ENCODE peak calls at places on chromosomes 6 and 20, in four cellular contexts. L, N, O and V are unnamed samples.

GRCh38 chr6:28353981-28354676 is 4.4 kb downstream of the ZKSCAN3 start:
- DNase-seq in O (peak; percentile 77), N (peak; percentile 54), L (no peak), V (peak; percentile 69)

GRCh38 chr6:168348186-168348585 is 28.6 kb upstream of the DACT2 start:
- DNase-seq in L (no peak), N (no peak), O (no peak), V (no peak)

GRCh38 chr20:1328680-1329330 is at the start of gene SDCBP2:
- DNase-seq in O (peak; percentile 72), N (no peak), L (no peak), V (peak; percentile 82)

GRCh38 chr6:157068691-157069228 is 254.6 kb downstream of the TMEM242 start:
- DNase-seq in L (no peak), N (no peak), O (no peak), V (no peak)

GRCh38 chr6:42175860-42176259 is 2.7 kb downstream of the GUCA1A start:
- DNase-seq in O (no peak), L (no peak), N (peak; percentile 10), V (no peak)

GRCh38 chr20:57658447-57659130 is 38.4 kb upstream of the ZBP1 start:
- DNase-seq in L (peak; percentile 23), O (peak; percentile 43), N (no peak), V (no peak)

GRCh38 chr6:157514659-157515496 is 133.9 kb downstream of the ZDHHC14 start:
- DNase-seq in L (no peak), N (peak; percentile 83), O (no peak), V (no peak)

GRCh38 chr6:135115411-135116293 is 61.0 kb upstream of the HBS1L start:
- DNase-seq in O (no peak), L (no peak), N (no peak), V (no peak)

GRCh38 chr6:42898891-42899361 is 16.9 kb upstream of the PTCRA start:
- DNase-seq in L (peak; percentile 36), N (peak; percentile 65), O (peak; percentile 63), V (no peak)

GRCh38 chr6:101770116-101770515 is 376.6 kb downstream of the GRIK2 start:
- DNase-seq in L (no peak), N (no peak), O (no peak), V (no peak)

GRCh38 chr6:44105993-44106740 is 21.1 kb downstream of the MRPL14 start:
- DNase-seq in N (peak; percentile 37), L (no peak), O (no peak), V (no peak)

GRCh38 chr6:33694401-33694931 is 17.0 kb downstream of the UQCC2 start:
- DNase-seq in O (peak; percentile 47), N (peak; percentile 91), L (peak; percentile 47), V (peak; percentile 45)

GRCh38 chr6:98678481-98678880 is 155.9 kb upstream of the POU3F2 start:
- DNase-seq in L (no peak), N (no peak), O (no peak), V (no peak)

GRCh38 chr6:7058250-7058923 is 49.4 kb upstream of the RREB1 start:
- DNase-seq in O (peak; percentile 56), N (peak; percentile 95), L (no peak), V (peak; percentile 99)

GRCh38 chr6:92479821-92480220 is 939.5 kb downstream of the EPHA7 start:
- DNase-seq in N (no peak), O (no peak), L (no peak), V (no peak)

GRCh38 chr6:113326781-113327180 is 530.4 kb upstream of the MARCKS start:
- DNase-seq in L (no peak), N (no peak), O (no peak), V (no peak)

GRCh38 chr6:2244261-2245102 is 923 bp downstream of the GMDS start:
- DNase-seq in O (no peak), N (no peak), L (no peak), V (no peak)

GRCh38 chr6:21780601-21781000 is 187.1 kb downstream of the SOX4 start:
- DNase-seq in O (no peak), N (no peak), L (no peak), V (no peak)

GRCh38 chr6:21780144-21780543 is 186.6 kb downstream of the SOX4 start:
- DNase-seq in N (no peak), L (no peak), O (no peak), V (no peak)

GRCh38 chr6:21785162-21785561 is 191.6 kb downstream of the SOX4 start:
- DNase-seq in L (no peak), N (no peak), O (no peak), V (no peak)

DNA sequence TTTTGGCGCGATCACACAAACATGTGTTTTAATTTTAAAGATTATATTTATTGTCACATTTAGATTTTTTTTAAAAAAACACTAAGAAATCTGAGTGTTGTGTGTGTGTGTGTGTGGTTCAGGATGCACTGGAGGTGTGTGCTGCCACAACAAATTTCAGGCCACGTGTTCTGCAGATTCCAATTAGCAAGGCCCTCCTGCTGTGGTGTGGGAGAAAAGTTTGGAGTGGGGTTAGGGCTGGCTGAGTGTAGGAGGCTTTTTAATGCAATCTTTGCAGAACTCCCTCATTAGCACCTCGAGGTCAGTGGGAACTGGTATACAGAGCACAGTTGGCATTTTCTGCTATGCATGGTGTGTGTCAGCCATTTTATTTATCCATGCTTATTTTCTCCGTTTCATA is 187.5 kb downstream of the SOX4 start:
- DNase-seq in N (no peak), L (peak; percentile 44), O (no peak), V (no peak)
- H3K27ac ChIP-seq in N (no peak overlapping the region), L (peak overlapping the region; percentile 73), O (no peak overlapping the region), V (no peak overlapping the region)

DNA sequence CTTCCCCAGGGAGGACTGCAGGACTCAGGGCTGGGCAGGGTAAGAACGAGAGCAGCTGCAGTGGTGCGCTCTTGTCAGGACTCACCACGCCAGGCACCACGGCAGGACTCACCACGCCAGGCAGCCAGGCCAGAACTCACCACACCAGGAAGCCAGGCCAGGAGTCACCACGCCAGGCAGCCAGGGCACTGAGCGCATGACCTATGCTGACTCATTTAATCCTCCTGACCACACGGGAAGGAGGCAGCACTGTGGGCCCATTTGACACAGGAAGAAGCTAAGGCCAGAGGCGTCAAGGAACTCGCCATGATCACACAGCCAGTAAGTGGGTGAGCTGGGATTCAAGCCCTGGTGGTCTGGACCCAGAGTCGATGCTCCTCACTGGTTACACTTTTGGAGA is 189.3 kb downstream of the PREX1 start:
- DNase-seq in O (no peak), N (peak; percentile 28), L (no peak), V (no peak)
- H3K27ac ChIP-seq in O (no peak overlapping the region), N (no peak overlapping the region), L (no peak overlapping the region), V (no peak overlapping the region)

GRCh38 chr6:107361568-107362270 is 97.6 kb downstream of the PDSS2 start:
- DNase-seq in O (no peak), N (peak; percentile 51), L (no peak), V (no peak)
- H3K27ac ChIP-seq in O (no peak overlapping the region), N (no peak overlapping the region), L (no peak overlapping the region), V (no peak overlapping the region)

DNA sequence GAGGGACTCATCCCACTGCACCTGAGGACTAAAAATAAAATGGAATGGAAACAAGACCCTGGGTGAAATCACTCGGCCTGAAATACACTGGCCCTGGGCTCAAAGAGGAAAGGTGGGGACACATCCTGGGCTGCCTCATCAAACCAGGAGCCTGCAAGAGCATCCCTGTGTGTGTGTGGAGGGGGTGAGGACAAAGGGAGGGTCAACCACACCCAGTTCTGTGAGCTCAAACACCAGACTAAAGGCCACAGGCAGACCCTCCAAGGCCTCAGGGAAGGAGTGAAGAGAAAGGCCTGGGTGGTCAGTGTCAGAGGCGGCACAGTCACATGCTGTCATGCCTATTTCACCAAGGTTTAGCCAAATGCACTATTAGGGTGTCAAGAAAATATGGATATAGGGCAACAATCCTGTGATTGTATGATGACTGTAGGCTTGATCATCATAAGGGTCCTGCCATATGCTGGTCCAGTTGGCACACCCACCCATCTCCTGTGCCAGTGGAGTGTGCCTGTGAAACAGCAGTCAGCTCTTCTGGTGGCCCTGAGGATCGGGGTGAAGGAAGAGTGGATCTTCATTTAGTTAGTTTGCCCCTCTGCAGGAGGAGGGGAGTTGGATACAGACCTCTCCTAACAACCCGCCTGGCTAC is 28.9 kb downstream of the SRSF3 start:
- DNase-seq in L (no peak), O (no peak), N (no peak), V (no peak)
- H3K27ac ChIP-seq in L (no peak overlapping the region), O (no peak overlapping the region), N (no peak overlapping the region), V (no peak overlapping the region)